ENCODE peak calls at places on chromosomes 1 and 21, in five cellular contexts. X, F, E, Z and M are unnamed samples.
A peak's percentile ranks its signal among the peaks of the same experiment; 100 is the strongest.

GRCh38 chr1:24619376-24619775 is 23.7 kb upstream of the SRRM1 start:
- DNase-seq in X (no peak), F (no peak), E (no peak), Z (no peak), M (peak; percentile 87)

GRCh38 chr1:29122987-29123870 is 474 bp downstream of the TMEM200B start:
- DNase-seq in X (no peak), F (peak; percentile 49), E (no peak), Z (no peak), M (no peak)

GRCh38 chr1:16155537-16156410 is at the start of gene EPHA2:
- DNase-seq in X (peak; percentile 82), F (peak; percentile 96), E (no peak), Z (peak; percentile 98), M (peak; percentile 94)

GRCh38 chr1:56535949-56536348 is 43.4 kb downstream of the PLPP3 start:
- DNase-seq in X (no peak), F (no peak), E (no peak), Z (peak; percentile 50), M (no peak)

GRCh38 chr1:246705368-246705767 is 18.8 kb upstream of the SCCPDH start:
- DNase-seq in X (no peak), F (no peak), E (no peak), Z (no peak), M (no peak)

GRCh38 chr1:28775121-28775942 is 36.6 kb upstream of the OPRD1 start:
- DNase-seq in X (peak; percentile 18), F (peak; percentile 30), E (peak; percentile 69), Z (peak; percentile 85), M (peak; percentile 70)

GRCh38 chr1:26538480-26539412 is 9.2 kb downstream of the RPS6KA1 start:
- DNase-seq in X (no peak), F (no peak), E (peak; percentile 35), Z (peak; percentile 44), M (no peak)

GRCh38 chr1:45685308-45686080 is 839 bp downstream of the GPBP1L1 start:
- DNase-seq in X (no peak), F (peak; percentile 7), E (peak; percentile 22), Z (no peak), M (no peak)

GRCh38 chr1:94974224-94974623 is 47.3 kb upstream of the CNN3 start:
- DNase-seq in X (no peak), F (no peak), E (no peak), Z (no peak), M (no peak)

GRCh38 chr1:231139125-231139649 is 22.7 kb upstream of the TRIM67 start:
- DNase-seq in X (no peak), F (peak; percentile 6), E (no peak), Z (no peak), M (no peak)

GRCh38 chr1:203557958-203558760 is 64.2 kb downstream of the OPTC start:
- DNase-seq in X (peak; percentile 73), F (peak; percentile 51), E (no peak), Z (no peak), M (no peak)

GRCh38 chr1:234090212-234091064 is 186.0 kb downstream of the SLC35F3 start:
- DNase-seq in X (no peak), F (no peak), E (no peak), Z (peak; percentile 12), M (no peak)

GRCh38 chr21:33059319-33059894 is 10.5 kb upstream of the OLIG1 start:
- DNase-seq in X (no peak), F (peak; percentile 28), E (peak; percentile 98), Z (no peak), M (no peak)

GRCh38 chr1:165595561-165595960 is 35.5 kb upstream of the MGST3 start:
- DNase-seq in X (no peak), F (no peak), E (no peak), Z (no peak), M (no peak)

GRCh38 chr1:147641291-147641690 is 29.0 kb downstream of the ACP6 start:
- DNase-seq in X (no peak), F (no peak), E (no peak), Z (no peak), M (no peak)

GRCh38 chr1:119873166-119874025 is 22.9 kb downstream of the ADAM30 start:
- DNase-seq in X (no peak), F (no peak), E (no peak), Z (peak; percentile 32), M (no peak)

GRCh38 chr1:160950657-160951056 is 4.0 kb downstream of the ITLN2 start:
- DNase-seq in X (no peak), F (no peak), E (no peak), Z (no peak), M (no peak)
- H3K27ac ChIP-seq in X (no peak overlapping the region), F (no peak overlapping the region), E (no peak overlapping the region), Z (no peak overlapping the region), M (no peak overlapping the region)

DNA sequence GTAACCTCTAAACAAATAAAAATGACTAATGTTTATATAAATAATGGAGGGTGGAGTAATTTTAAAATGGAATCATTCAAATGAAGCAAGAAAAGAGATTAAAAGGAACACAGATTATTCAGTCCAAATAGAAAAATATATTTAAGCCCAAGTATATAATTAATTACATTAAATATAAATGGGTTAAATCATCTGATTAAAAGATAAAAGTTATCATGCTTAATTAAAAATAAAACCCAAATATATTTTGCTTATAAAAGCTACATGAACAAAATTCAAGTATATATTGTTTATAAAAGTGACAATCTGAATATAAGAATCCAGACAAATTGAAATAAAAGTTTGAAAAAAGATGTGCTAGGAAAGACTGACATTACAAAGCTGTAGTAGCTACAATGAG is 63.9 kb upstream of the ACTRT2 start:
- DNase-seq in X (no peak), F (no peak), E (no peak), Z (no peak), M (no peak)
- H3K4me1 ChIP-seq in X (peaks cover under 1% of the 10 kb centered on the region), F (no peaks in the 10 kb centered on the region), E (no peaks in the 10 kb centered on the region), Z (no peaks in the 10 kb centered on the region), M (no peaks in the 10 kb centered on the region)

DNA sequence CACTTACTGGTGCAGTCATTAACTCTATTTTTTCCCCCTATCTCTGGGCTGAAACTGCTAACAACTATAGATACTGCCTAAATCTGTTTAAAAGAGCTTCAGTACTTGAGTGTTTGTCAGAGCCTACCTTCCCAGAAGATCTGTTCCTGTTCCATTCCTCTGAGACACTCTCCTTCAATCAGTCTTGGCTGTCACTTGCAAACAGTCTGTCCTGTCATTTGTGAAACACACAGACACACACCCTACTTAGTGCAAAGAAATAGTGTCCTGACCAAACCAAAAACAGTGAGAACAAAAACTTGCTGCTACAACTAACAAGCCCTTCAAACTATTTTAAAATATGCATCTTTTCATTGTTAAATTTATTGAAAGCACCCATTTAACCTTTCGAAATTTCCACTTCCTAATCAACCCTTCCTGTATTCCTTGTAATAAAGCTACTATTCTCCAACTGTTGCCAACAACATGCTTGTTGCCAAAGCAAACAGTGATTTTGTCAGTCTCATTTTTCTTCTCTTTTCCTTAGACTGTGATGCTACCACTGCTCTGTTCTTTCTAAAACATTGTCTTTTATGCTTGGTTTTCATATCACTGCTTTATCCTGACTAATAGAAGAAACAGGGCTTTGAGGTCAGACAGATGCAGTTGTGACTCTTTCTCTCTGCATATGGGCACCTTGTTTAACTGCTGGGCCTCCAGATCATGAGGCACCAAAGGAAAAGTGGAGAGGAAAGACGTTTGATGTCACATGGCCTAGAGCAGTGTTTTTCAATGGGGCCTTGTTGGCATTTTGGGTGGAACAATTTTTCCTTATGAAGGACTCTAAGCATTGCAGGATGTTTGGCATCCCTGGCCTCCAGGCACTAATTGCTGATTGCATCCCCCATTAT is 55.9 kb downstream of the HMCN1 start:
- DNase-seq in X (no peak), F (no peak), E (no peak), Z (no peak), M (no peak)
- H3K27ac ChIP-seq in X (peak overlapping the region; percentile 43), F (peak overlapping the region; percentile 53), E (no peak overlapping the region), Z (no peak overlapping the region), M (peak overlapping the region; percentile 51)

GRCh38 chr1:37952738-37953137 is 5.9 kb upstream of the INPP5B start:
- DNase-seq in X (no peak), F (no peak), E (no peak), Z (no peak), M (peak; percentile 30)
- H3K4me1 ChIP-seq in X (no peaks in the 10 kb centered on the region), F (peaks cover 6% of the 10 kb centered on the region), E (no peaks in the 10 kb centered on the region), Z (no peaks in the 10 kb centered on the region), M (no peaks in the 10 kb centered on the region)

GRCh38 chr21:42424848-42425602 is 21.3 kb downstream of the UBASH3A start:
- DNase-seq in X (no peak), F (no peak), E (peak; percentile 32), Z (no peak), M (no peak)
- H3K27ac ChIP-seq in X (no peak overlapping the region), F (no peak overlapping the region), E (no peak overlapping the region), Z (no peak overlapping the region), M (no peak overlapping the region)